ENCODE peak calls at places on chromosomes 1 and 21, in seven cellular contexts. M, J, E, H, W, B and X are unnamed samples.

GRCh38 chr1:94105957-94106529 is 14.9 kb downstream of the ABCA4 start:
- DNase-seq in M (no peak), J (no peak), E (no peak), H (no peak), W (no peak), B (no peak), X (no peak)

GRCh38 chr1:100894622-100895539 is at the start of gene EXTL2:
- DNase-seq in M (peak), J (peak), E (peak), H (peak), W (peak), B (peak), X (peak)

GRCh38 chr1:87867631-87868030 is 539.0 kb downstream of the LMO4 start:
- DNase-seq in M (no peak), J (no peak), E (no peak), H (no peak), W (no peak), B (no peak), X (no peak)

GRCh38 chr1:68051475-68051874 is 1.0 kb upstream of the DIRAS3 start:
- DNase-seq in M (no peak), J (no peak), E (no peak), H (peak), W (no peak), B (no peak), X (no peak)

GRCh38 chr1:9624081-9624480 is 27.4 kb upstream of the PIK3CD start:
- DNase-seq in M (no peak), J (no peak), E (no peak), H (no peak), W (no peak), B (no peak), X (no peak)

GRCh38 chr21:36165356-36165755 is 8.7 kb downstream of the DOP1B start:
- DNase-seq in M (no peak), J (no peak), E (no peak), H (no peak), W (no peak), B (no peak), X (no peak)

GRCh38 chr1:159040206-159040605 is 30.5 kb downstream of the IFI16 start:
- DNase-seq in M (no peak), J (no peak), E (no peak), H (no peak), W (no peak), B (no peak), X (no peak)

GRCh38 chr1:67135354-67135753 is 584 bp upstream of the C1orf141 start:
- DNase-seq in M (no peak), J (no peak), E (no peak), H (no peak), W (no peak), B (no peak), X (no peak)

GRCh38 chr1:110309768-110310167 is 29.4 kb upstream of the RBM15 start:
- DNase-seq in M (no peak), J (no peak), E (no peak), H (peak), W (no peak), B (no peak), X (no peak)

GRCh38 chr1:154696001-154696400 is 88.0 kb upstream of the ADAR start:
- DNase-seq in M (no peak), J (no peak), E (no peak), H (no peak), W (no peak), B (no peak), X (no peak)

GRCh38 chr1:9518454-9518998 is 20.7 kb upstream of the SLC25A33 start:
- DNase-seq in M (no peak), J (no peak), E (no peak), H (no peak), W (no peak), B (no peak), X (no peak)

GRCh38 chr1:93313026-93313425 is 32.7 kb upstream of the DR1 start:
- DNase-seq in M (no peak), J (no peak), E (no peak), H (no peak), W (no peak), B (no peak), X (no peak)

GRCh38 chr1:12229835-12230548 is at the start of gene VPS13D:
- DNase-seq in M (peak), J (peak), E (no peak), H (peak), W (peak), B (peak), X (peak)
- TF ChIP-seq POLR2A in M (no peak), J (peak), E (no peak), H (peak), W (no peak), B (peak), X (peak)

DNA sequence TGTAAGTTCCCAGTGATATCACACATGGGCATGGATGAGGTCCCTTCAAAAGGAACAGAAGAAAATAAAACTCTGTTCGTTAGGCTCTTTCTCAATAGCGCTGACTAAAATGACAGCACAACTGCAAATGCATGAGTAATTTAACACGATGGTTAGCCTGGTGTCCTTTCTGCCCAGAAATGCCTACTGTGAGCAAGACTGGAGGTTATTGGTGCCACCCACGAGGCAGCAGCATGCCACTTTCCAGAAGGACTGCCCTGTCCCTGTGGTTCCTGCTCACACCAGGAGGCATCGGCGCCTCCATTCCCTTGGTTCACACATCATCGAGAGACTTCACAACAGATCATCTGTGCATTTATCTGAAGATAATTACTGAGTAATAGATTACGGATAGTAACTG is 26.2 kb downstream of the VPS26C start:
- DNase-seq in M (no peak), J (no peak), E (peak), H (no peak), W (no peak), B (no peak), X (no peak)
- TF ChIP-seq POLR2A in M (no peak), J (no peak), E (no peak), H (no peak), W (no peak), B (no peak), X (no peak)

GRCh38 chr1:244850896-244851295 is 13.4 kb downstream of the HNRNPU start:
- DNase-seq in M (no peak), J (no peak), E (no peak), H (no peak), W (no peak), B (no peak), X (no peak)

GRCh38 chr1:244850099-244850852 is 14.1 kb downstream of the HNRNPU start:
- DNase-seq in M (no peak), J (no peak), E (no peak), H (no peak), W (no peak), B (no peak), X (no peak)

GRCh38 chr1:244851546-244852231 is 12.7 kb downstream of the HNRNPU start:
- DNase-seq in M (no peak), J (no peak), E (no peak), H (no peak), W (no peak), B (no peak), X (no peak)

GRCh38 chr1:244846653-244847052 is 11.2 kb downstream of the COX20 start:
- DNase-seq in M (no peak), J (no peak), E (no peak), H (no peak), W (no peak), B (no peak), X (no peak)

DNA sequence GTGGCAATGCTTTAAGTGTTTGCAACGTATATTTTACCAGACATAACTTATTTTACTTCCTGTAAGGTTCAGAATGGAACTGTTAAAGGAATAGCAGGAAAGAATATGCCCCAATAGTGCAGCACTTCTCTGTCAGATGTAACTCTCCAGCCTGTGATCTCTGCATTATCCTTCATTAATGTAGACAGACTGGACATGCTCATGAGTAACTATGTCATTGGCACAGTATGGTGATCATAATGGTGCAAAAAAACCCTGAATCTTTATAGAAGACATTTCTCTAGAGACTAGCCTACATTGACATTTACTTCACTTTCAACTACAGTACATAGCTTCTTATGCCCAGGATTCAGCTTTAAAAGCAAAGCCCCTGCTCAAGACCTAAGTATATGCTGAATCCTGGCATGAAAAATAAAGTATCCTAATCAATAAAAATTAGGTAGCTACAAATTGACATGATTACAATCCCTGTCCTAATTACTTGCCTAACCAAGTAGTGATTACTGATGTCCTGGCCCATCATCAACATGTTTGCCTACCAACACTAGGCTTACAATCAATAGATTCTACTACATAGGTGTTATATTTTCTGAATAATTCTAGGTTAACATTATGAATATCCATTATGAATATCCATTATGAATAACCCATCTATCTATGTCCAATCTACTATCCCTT is 13.9 kb downstream of the COX20 start:
- DNase-seq in M (no peak), J (no peak), E (no peak), H (no peak), W (no peak), B (no peak), X (no peak)
- TF ChIP-seq POLR2A in M (no peak), J (no peak), E (no peak), H (no peak), W (no peak), B (no peak), X (peak)

DNA sequence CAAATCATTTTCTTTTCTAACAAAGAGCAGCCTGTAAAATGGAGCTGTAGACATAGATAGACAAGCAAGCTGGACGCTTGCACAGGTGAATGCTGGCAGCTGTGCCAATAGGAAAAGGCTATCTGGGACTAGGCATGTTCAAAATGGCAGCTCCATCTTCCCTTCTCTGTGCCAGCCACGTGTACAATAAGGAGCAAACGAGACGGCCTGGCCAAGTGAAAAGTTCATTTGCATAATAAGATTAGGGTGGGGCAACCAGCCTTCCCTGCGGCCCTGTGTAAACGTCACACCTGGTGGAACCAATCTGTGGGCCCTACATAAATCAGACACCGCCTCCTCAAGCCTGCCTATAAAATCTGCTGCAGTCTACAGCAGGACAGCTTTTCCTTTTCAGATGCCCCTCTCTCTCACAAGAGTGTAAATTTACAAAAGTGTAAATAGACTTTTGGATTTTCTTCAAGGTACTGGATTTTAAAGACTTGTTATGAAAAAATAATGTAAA is 16.6 kb upstream of the EDEM3 start:
- DNase-seq in M (peak), J (no peak), E (no peak), H (no peak), W (no peak), B (no peak), X (no peak)
- TF ChIP-seq POLR2A in M (no peak), J (no peak), E (no peak), H (no peak), W (no peak), B (no peak), X (no peak)

GRCh38 chr1:116857092-116857491 is 52.6 kb upstream of the PTGFRN start:
- DNase-seq in M (no peak), J (no peak), E (no peak), H (no peak), W (no peak), B (no peak), X (no peak)

GRCh38 chr1:116855788-116856187 is 53.9 kb upstream of the PTGFRN start:
- DNase-seq in M (no peak), J (no peak), E (no peak), H (no peak), W (no peak), B (no peak), X (no peak)

GRCh38 chr1:116855220-116855619 is 54.5 kb upstream of the PTGFRN start:
- DNase-seq in M (peak), J (no peak), E (no peak), H (no peak), W (peak), B (no peak), X (no peak)

GRCh38 chr1:116856312-116856711 is 53.4 kb upstream of the PTGFRN start:
- DNase-seq in M (no peak), J (no peak), E (no peak), H (no peak), W (no peak), B (no peak), X (no peak)

DNA sequence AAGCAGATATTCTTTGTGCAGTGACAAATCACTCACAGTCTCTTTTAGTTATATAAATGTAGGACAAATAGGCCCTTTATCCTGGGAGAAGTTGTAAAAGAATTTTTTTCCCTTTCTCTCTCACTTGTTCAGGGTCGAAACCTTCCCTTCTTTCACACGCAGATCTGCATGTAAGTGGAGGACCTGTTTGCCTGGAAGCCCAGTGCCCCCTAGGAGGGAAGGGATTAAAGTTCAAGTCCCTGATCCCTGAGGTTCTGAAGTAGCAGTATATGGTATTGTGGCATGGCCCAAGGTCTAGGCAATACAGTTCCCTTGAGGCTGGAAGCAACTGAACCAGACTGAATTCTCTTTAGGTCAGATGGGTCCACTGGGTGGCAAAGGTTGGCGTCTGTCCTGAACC is 48.6 kb upstream of the PTGFRN start:
- DNase-seq in M (no peak), J (no peak), E (no peak), H (no peak), W (no peak), B (no peak), X (no peak)
- TF ChIP-seq POLR2A in M (no peak), J (no peak), E (no peak), H (no peak), W (no peak), B (no peak), X (no peak)

GRCh38 chr21:33313611-33314010 is 11.2 kb upstream of the IFNAR1 start:
- DNase-seq in M (no peak), J (no peak), E (no peak), H (no peak), W (no peak), B (no peak), X (no peak)
- TF ChIP-seq POLR2A in M (no peak), J (no peak), E (no peak), H (no peak), W (no peak), B (no peak), X (no peak)

GRCh38 chr1:54406339-54407181 is at the start of gene SSBP3:
- DNase-seq in M (peak), J (peak), E (peak), H (peak), W (peak), B (peak), X (peak)
- TF ChIP-seq POLR2A in M (peak), J (peak), E (peak), H (no peak), W (peak), B (no peak), X (peak)

GRCh38 chr1:37667023-37667769 is 25.1 kb upstream of the CDCA8 start:
- DNase-seq in M (no peak), J (no peak), E (no peak), H (no peak), W (no peak), B (no peak), X (no peak)

GRCh38 chr1:37673920-37674319 is 18.4 kb upstream of the CDCA8 start:
- DNase-seq in M (no peak), J (no peak), E (no peak), H (no peak), W (no peak), B (no peak), X (no peak)

GRCh38 chr1:37670133-37670532 is 22.2 kb upstream of the CDCA8 start:
- DNase-seq in M (no peak), J (no peak), E (no peak), H (no peak), W (no peak), B (no peak), X (no peak)

GRCh38 chr1:37666241-37666867 is 26.0 kb upstream of the CDCA8 start:
- DNase-seq in M (no peak), J (no peak), E (no peak), H (no peak), W (no peak), B (no peak), X (no peak)

GRCh38 chr1:37671261-37671660 is 21.1 kb upstream of the CDCA8 start:
- DNase-seq in M (no peak), J (no peak), E (no peak), H (no peak), W (no peak), B (no peak), X (no peak)
- TF ChIP-seq POLR2A in M (no peak), J (no peak), E (no peak), H (no peak), W (no peak), B (no peak), X (no peak)